ENCODE peak calls at places on chromosome 21, in four cellular contexts. One of them, this sample, is unnamed.

GRCh38 chr21:35850542-35851103 is 209.7 kb downstream of the SETD4 start:
- DNase-seq in H1: no peak
- DNase-seq in H9: no peak
- DNase-seq in IMR-90: no peak
- DNase-seq in this sample: no peak

GRCh38 chr21:21612446-21612845 is 614.2 kb downstream of the NCAM2 start:
- DNase-seq in H1: no peak
- DNase-seq in H9: peak
- DNase-seq in IMR-90: peak
- DNase-seq in this sample: peak

GRCh38 chr21:28100366-28100765 is 892.3 kb downstream of the LTN1 start:
- DNase-seq in H1: no peak
- DNase-seq in H9: no peak
- DNase-seq in IMR-90: no peak
- DNase-seq in this sample: no peak

GRCh38 chr21:45336870-45337269 is 49.2 kb upstream of the POFUT2 start:
- DNase-seq in IMR-90: peak
- DNase-seq in H9: peak
- DNase-seq in H1: no peak
- DNase-seq in this sample: peak

GRCh38 chr21:42411891-42412635 is 8.4 kb downstream of the UBASH3A start:
- DNase-seq in IMR-90: no peak
- DNase-seq in H9: no peak
- DNase-seq in H1: no peak
- DNase-seq in this sample: no peak

GRCh38 chr21:32237021-32237420 is 41.8 kb downstream of the MIS18A start:
- DNase-seq in IMR-90: no peak
- DNase-seq in H9: no peak
- DNase-seq in H1: no peak
- DNase-seq in this sample: no peak

GRCh38 chr21:45404726-45405270 is at the start of gene COL18A1:
- DNase-seq in IMR-90: peak
- DNase-seq in H1: peak
- DNase-seq in H9: peak
- DNase-seq in this sample: peak

GRCh38 chr21:17513214-17514123 is 626 bp downstream of the CXADR start:
- DNase-seq in H1: peak
- DNase-seq in IMR-90: no peak
- DNase-seq in H9: peak
- DNase-seq in this sample: peak

GRCh38 chr21:24076179-24076578 is 1531.1 kb downstream of the MRPL39 start:
- DNase-seq in H1: no peak
- DNase-seq in H9: no peak
- DNase-seq in IMR-90: peak
- DNase-seq in this sample: peak

GRCh38 chr21:26041441-26042180 is 129.0 kb downstream of the APP start:
- DNase-seq in IMR-90: peak
- DNase-seq in H9: no peak
- DNase-seq in H1: no peak
- DNase-seq in this sample: no peak

GRCh38 chr21:33383056-33383888 is 19.9 kb upstream of the IFNGR2 start:
- DNase-seq in IMR-90: peak
- DNase-seq in H1: no peak
- DNase-seq in H9: peak
- DNase-seq in this sample: no peak

GRCh38 chr21:34630536-34631143 is 15.7 kb upstream of the RCAN1 start:
- DNase-seq in H9: no peak
- DNase-seq in IMR-90: peak
- DNase-seq in H1: no peak
- DNase-seq in this sample: peak

GRCh38 chr21:30340714-30341573 is 3.5 kb upstream of the KRTAP27-1 start:
- DNase-seq in IMR-90: peak
- DNase-seq in H1: peak
- DNase-seq in H9: peak
- DNase-seq in this sample: peak

GRCh38 chr21:15197696-15198095 is 132.9 kb upstream of the NRIP1 start:
- DNase-seq in IMR-90: no peak
- DNase-seq in H9: no peak
- DNase-seq in H1: no peak
- DNase-seq in this sample: no peak

GRCh38 chr21:35212393-35213127 is 163.5 kb upstream of the RUNX1 start:
- DNase-seq in IMR-90: peak
- DNase-seq in H1: no peak
- DNase-seq in H9: no peak
- DNase-seq in this sample: no peak

GRCh38 chr21:31459457-31459856 is 115.4 kb upstream of the TIAM1 start:
- DNase-seq in IMR-90: no peak
- DNase-seq in H9: peak
- DNase-seq in H1: no peak
- DNase-seq in this sample: peak

GRCh38 chr21:32921632-32922230 is 104.0 kb upstream of the OLIG2 start:
- DNase-seq in H1: peak
- DNase-seq in IMR-90: peak
- DNase-seq in H9: peak
- DNase-seq in this sample: peak

GRCh38 chr21:32257952-32258785 is 20.7 kb downstream of the MIS18A start:
- DNase-seq in H1: peak
- DNase-seq in H9: peak
- DNase-seq in IMR-90: peak
- DNase-seq in this sample: peak

GRCh38 chr21:45767071-45768006 is 123.8 kb downstream of the PCBP3 start:
- DNase-seq in H1: no peak
- DNase-seq in IMR-90: peak
- DNase-seq in H9: no peak
- DNase-seq in this sample: no peak

GRCh38 chr21:35933466-35933865 is 126.9 kb downstream of the SETD4 start:
- DNase-seq in H9: no peak
- DNase-seq in H1: no peak
- DNase-seq in IMR-90: peak
- DNase-seq in this sample: peak

GRCh38 chr21:8991968-8992621 is 1529.3 kb upstream of the TPTE start:
- DNase-seq in H1: no peak
- DNase-seq in H9: no peak
- DNase-seq in IMR-90: no peak
- DNase-seq in this sample: no peak

GRCh38 chr21:33514234-33514633 is 22.7 kb upstream of the DNAJC28 start:
- DNase-seq in H1: no peak
- DNase-seq in IMR-90: peak
- DNase-seq in H9: no peak
- DNase-seq in this sample: no peak

GRCh38 chr21:33314096-33314495 is 10.7 kb upstream of the IFNAR1 start:
- DNase-seq in H9: no peak
- DNase-seq in IMR-90: no peak
- DNase-seq in H1: no peak
- DNase-seq in this sample: no peak

GRCh38 chr21:34511154-34511553 is 856 bp downstream of the KCNE1 start:
- DNase-seq in H1: no peak
- DNase-seq in H9: no peak
- DNase-seq in IMR-90: no peak
- DNase-seq in this sample: peak

GRCh38 chr21:26795398-26795790 is 49.8 kb downstream of the ADAMTS1 start:
- DNase-seq in H1: no peak
- DNase-seq in IMR-90: no peak
- DNase-seq in H9: no peak
- DNase-seq in this sample: no peak

GRCh38 chr21:38979271-38980196 is 173.8 kb downstream of the ETS2 start:
- DNase-seq in H9: peak
- DNase-seq in IMR-90: peak
- DNase-seq in H1: peak
- DNase-seq in this sample: peak

GRCh38 chr21:42220138-42220701 is 1.3 kb downstream of the ABCG1 start:
- DNase-seq in H1: peak
- DNase-seq in IMR-90: peak
- DNase-seq in H9: peak
- DNase-seq in this sample: peak

GRCh38 chr21:33685613-33686197 is 43.4 kb downstream of the ITSN1 start:
- DNase-seq in H1: no peak
- DNase-seq in IMR-90: peak
- DNase-seq in H9: no peak
- DNase-seq in this sample: peak

GRCh38 chr21:16644690-16645089 is 868.2 kb upstream of the CXADR start:
- DNase-seq in H1: no peak
- DNase-seq in H9: no peak
- DNase-seq in IMR-90: peak
- DNase-seq in this sample: no peak

GRCh38 chr21:46109251-46110221 is 11.6 kb downstream of the COL6A2 start:
- DNase-seq in IMR-90: no peak
- DNase-seq in H9: peak
- DNase-seq in H1: no peak
- DNase-seq in this sample: no peak

GRCh38 chr21:44332383-44332782 is 6.8 kb downstream of the CFAP410 start:
- DNase-seq in H9: no peak
- DNase-seq in IMR-90: no peak
- DNase-seq in H1: no peak
- DNase-seq in this sample: no peak

GRCh38 chr21:44334637-44335030 is 4.6 kb downstream of the CFAP410 start:
- DNase-seq in H1: no peak
- DNase-seq in IMR-90: no peak
- DNase-seq in H9: no peak
- DNase-seq in this sample: no peak

GRCh38 chr21:44331650-44332306 is 7.4 kb downstream of the CFAP410 start:
- DNase-seq in IMR-90: peak
- DNase-seq in H9: no peak
- DNase-seq in H1: no peak
- DNase-seq in this sample: no peak

GRCh38 chr21:44333701-44334636 is 5.2 kb downstream of the CFAP410 start:
- DNase-seq in H1: no peak
- DNase-seq in H9: no peak
- DNase-seq in IMR-90: no peak
- DNase-seq in this sample: no peak

GRCh38 chr21:44332965-44333364 is 6.2 kb downstream of the CFAP410 start:
- DNase-seq in H9: no peak
- DNase-seq in IMR-90: no peak
- DNase-seq in H1: no peak
- DNase-seq in this sample: no peak
- H3K18ac ChIP-seq in H9: no peak
- H3K18ac ChIP-seq in IMR-90: no peak
- H3K18ac ChIP-seq in H1: no peak
- H3K18ac ChIP-seq in this sample: no peak

DNA sequence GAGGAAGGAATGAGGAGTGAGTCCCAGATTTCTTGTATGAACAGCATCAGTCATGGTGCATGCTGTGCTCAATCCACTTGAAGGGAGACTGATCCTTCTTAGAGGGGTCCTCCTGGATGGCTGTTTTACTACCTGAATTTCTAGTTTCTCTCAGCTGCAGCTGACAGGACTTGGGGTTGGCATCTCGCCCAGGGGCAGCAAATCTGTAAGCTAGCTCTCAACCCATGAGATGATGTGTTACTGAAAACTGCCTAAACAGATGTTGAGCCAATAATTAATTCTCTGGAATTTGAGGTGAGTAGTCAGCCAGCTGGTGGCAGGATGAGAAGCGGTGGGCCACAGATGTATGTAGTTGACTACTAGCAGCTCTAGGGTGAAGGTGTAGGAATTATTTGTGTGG is 19.6 kb downstream of the BACH1 start:
- DNase-seq in IMR-90: peak
- DNase-seq in H1: no peak
- DNase-seq in H9: no peak
- DNase-seq in this sample: no peak
- H2BK5ac ChIP-seq in IMR-90: peak
- H2BK5ac ChIP-seq in H1: no peak
- H2BK5ac ChIP-seq in H9: no peak
- H2BK5ac ChIP-seq in this sample: no peak

DNA sequence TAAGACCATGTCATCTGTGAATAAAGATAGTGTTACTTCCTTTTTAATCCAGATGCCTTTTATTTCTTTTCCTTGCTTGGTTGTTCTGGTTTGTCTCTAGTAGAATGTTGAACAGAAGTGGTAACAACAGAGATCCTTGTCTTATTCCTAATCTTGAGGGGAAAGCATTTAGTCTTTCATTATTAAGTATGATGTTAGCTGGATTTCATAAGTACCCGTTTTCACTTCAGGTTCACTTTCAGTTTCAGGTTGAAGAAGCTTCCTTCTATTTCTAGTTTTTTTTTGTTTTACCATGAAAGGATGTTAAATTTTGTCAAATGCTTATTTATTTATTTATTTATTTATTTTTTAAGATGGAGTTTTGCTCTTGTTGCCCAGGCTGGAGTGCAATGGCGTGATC is 22.3 kb upstream of the AGPAT3 start:
- DNase-seq in H1: no peak
- DNase-seq in H9: no peak
- DNase-seq in IMR-90: no peak
- DNase-seq in this sample: no peak
- H3K56ac ChIP-seq in H1: no peak
- H3K56ac ChIP-seq in H9: no peak
- H3K56ac ChIP-seq in IMR-90: no peak
- H3K56ac ChIP-seq in this sample: no peak

GRCh38 chr21:37645848-37646247 is 270.4 kb downstream of the KCNJ6 start:
- DNase-seq in H1: no peak
- DNase-seq in IMR-90: no peak
- DNase-seq in H9: no peak
- DNase-seq in this sample: no peak
- H3K18ac ChIP-seq in H1: no peak
- H3K18ac ChIP-seq in IMR-90: no peak
- H3K18ac ChIP-seq in H9: no peak
- H3K18ac ChIP-seq in this sample: no peak

GRCh38 chr21:40013001-40013735 is 145.9 kb downstream of the PCP4 start:
- DNase-seq in H9: no peak
- DNase-seq in H1: no peak
- DNase-seq in IMR-90: no peak
- DNase-seq in this sample: no peak
- H2BK5ac ChIP-seq in H9: no peak
- H2BK5ac ChIP-seq in H1: no peak
- H2BK5ac ChIP-seq in IMR-90: no peak
- H2BK5ac ChIP-seq in this sample: no peak

DNA sequence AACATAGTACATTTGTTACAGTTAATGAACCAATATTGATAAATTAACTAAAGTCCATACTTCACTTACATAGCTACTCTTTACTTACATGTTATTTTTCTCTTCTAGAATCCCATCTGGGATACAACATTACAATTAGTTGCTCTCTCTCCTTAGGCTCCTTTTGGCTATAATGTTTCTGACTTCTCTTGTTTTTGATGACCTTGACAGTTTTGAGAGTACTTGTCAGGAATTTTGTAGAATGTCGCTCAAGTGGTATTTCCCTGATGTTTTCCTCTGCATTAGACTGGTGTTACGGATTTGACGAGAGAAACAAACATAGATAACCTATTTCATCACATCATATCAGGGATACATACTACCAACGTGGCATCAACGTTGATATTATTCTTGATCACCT is 925.4 kb upstream of the TMPRSS15 start:
- DNase-seq in H1: no peak
- DNase-seq in H9: no peak
- DNase-seq in IMR-90: no peak
- DNase-seq in this sample: no peak
- H3K56ac ChIP-seq in H1: no peak
- H3K56ac ChIP-seq in H9: no peak
- H3K56ac ChIP-seq in IMR-90: no peak
- H3K56ac ChIP-seq in this sample: no peak

This sample was measured in mesendoderm.